ENCODE peak calls at places on chromosomes 11 and 22, in ten cellular contexts. G, N, L, S, B, J, I, O, Z and H are unnamed samples.

GRCh38 chr11:2215561-2216399 is 44.2 kb upstream of the TH start:
- DNase-seq in B (peak; percentile 40), Z (peak; percentile 58), O (peak; percentile 14), G (no peak), S (no peak), I (no peak), J (peak; percentile 46), N (peak; percentile 49), L (peak; percentile 48), H (no peak)

GRCh38 chr11:12063251-12063650 is 47.1 kb upstream of the MICAL2 start:
- DNase-seq in Z (no peak), J (no peak), S (no peak), G (no peak), N (no peak), O (no peak), I (no peak), L (no peak), B (no peak), H (no peak)

GRCh38 chr11:2586793-2587131 is 113.0 kb downstream of the KCNQ1OT1 start:
- DNase-seq in L (peak; percentile 40), Z (no peak), S (no peak), G (no peak), I (no peak), N (no peak), O (no peak), J (no peak), B (peak; percentile 28), H (no peak)

GRCh38 chr11:126440792-126441514 is 85.5 kb downstream of the ST3GAL4 start:
- DNase-seq in B (peak; percentile 83), G (peak; percentile 59), O (peak; percentile 74), Z (peak; percentile 86), N (peak; percentile 83), L (peak; percentile 85), J (peak; percentile 55), S (peak; percentile 70), I (peak; percentile 89), H (peak; percentile 86)

GRCh38 chr11:94325681-94326080 is 21.3 kb downstream of the IZUMO1R start:
- DNase-seq in I (no peak), L (no peak), G (peak; percentile 19), N (no peak), O (peak; percentile 30), J (peak; percentile 39), Z (no peak), S (no peak), B (peak; percentile 52), H (no peak)

GRCh38 chr11:11243790-11244469 is 109.1 kb downstream of the CSNK2A3 start:
- DNase-seq in N (no peak), B (peak; percentile 65), L (peak; percentile 63), I (peak; percentile 38), O (no peak), G (no peak), Z (no peak), S (peak; percentile 24), J (no peak), H (no peak)

GRCh38 chr11:113806403-113806802 is 26.8 kb downstream of the CLDN25 start:
- DNase-seq in N (no peak), I (no peak), S (no peak), L (no peak), G (peak; percentile 7), J (peak; percentile 64), B (no peak), O (peak; percentile 25), Z (no peak), H (no peak)

GRCh38 chr22:19974233-19974861 is 32.7 kb upstream of the TXNRD2 start:
- DNase-seq in O (no peak), S (no peak), Z (no peak), N (no peak), J (peak; percentile 75), L (no peak), I (no peak), B (no peak), G (peak; percentile 51), H (no peak)

GRCh38 chr22:42717197-42717967 is 3.3 kb downstream of the A4GALT start:
- DNase-seq in G (no peak), Z (no peak), S (no peak), I (no peak), L (no peak), O (no peak), J (no peak), N (no peak), B (no peak), H (no peak)

GRCh38 chr22:44166448-44166847 is 14.3 kb upstream of the PARVG start:
- DNase-seq in B (no peak), G (no peak), L (no peak), N (no peak), J (no peak), Z (no peak), I (no peak), S (no peak), O (no peak), H (no peak)

GRCh38 chr11:125930076-125930450 is 15.8 kb upstream of the VSIG10L2 start:
- DNase-seq in Z (no peak), I (no peak), S (no peak), B (no peak), J (no peak), L (no peak), O (no peak), N (no peak), G (no peak), H (peak; percentile 2)

GRCh38 chr11:61669417-61669816 is 10.8 kb upstream of the DAGLA start:
- DNase-seq in G (no peak), I (no peak), J (no peak), O (no peak), B (no peak), L (no peak), Z (no peak), N (no peak), S (no peak), H (no peak)

GRCh38 chr11:44865866-44866272 is 84.8 kb downstream of the TP53I11 start:
- DNase-seq in N (peak; percentile 66), I (no peak), Z (peak; percentile 85), G (no peak), L (peak; percentile 78), B (peak; percentile 56), S (no peak), J (no peak), O (peak; percentile 88), H (no peak)

GRCh38 chr22:31092161-31092560 is 11.0 kb downstream of the SMTN start:
- DNase-seq in L (no peak), G (no peak), B (no peak), S (no peak), J (no peak), O (no peak), Z (no peak), N (no peak), I (no peak), H (no peak)

GRCh38 chr11:27108809-27109208 is 68.2 kb downstream of the BBOX1 start:
- DNase-seq in J (no peak), I (no peak), L (no peak), G (no peak), B (no peak), N (no peak), O (no peak), Z (no peak), S (no peak), H (no peak)

GRCh38 chr11:45180888-45181594 is 34.6 kb downstream of the PRDM11 start:
- DNase-seq in J (no peak), I (peak; percentile 78), O (peak; percentile 63), L (peak; percentile 83), S (no peak), B (peak; percentile 78), G (peak; percentile 41), N (peak; percentile 65), Z (peak; percentile 88), H (no peak)

GRCh38 chr22:41598081-41598480 is 8.4 kb upstream of the PMM1 start:
- DNase-seq in B (no peak), S (no peak), G (peak; percentile 88), Z (no peak), N (no peak), L (peak; percentile 28), I (no peak), O (no peak), J (no peak), H (no peak)

GRCh38 chr11:128548655-128549255 is 38.6 kb downstream of the ETS1 start:
- DNase-seq in S (no peak), O (peak; percentile 74), J (no peak), B (peak; percentile 74), Z (peak; percentile 90), I (peak; percentile 81), N (no peak), G (peak; percentile 32), L (peak; percentile 87), H (peak; percentile 74)
- TF ChIP-seq CTCF in S (no peak), O (no peak), J (no peak), B (no peak), Z (no peak), I (peak; percentile 34), N (no peak), G (no peak), L (peak; percentile 21), H (no peak)

GRCh38 chr11:129376658-129377341 is 1.2 kb downstream of the BARX2 start:
- DNase-seq in J (no peak), S (no peak), B (no peak), G (no peak), O (no peak), I (no peak), Z (no peak), L (no peak), N (no peak), H (no peak)

GRCh38 chr11:129374993-129375721 is 491 bp upstream of the BARX2 start:
- DNase-seq in B (peak; percentile 75), G (no peak), L (no peak), I (no peak), J (no peak), Z (no peak), O (no peak), S (no peak), N (peak; percentile 83), H (no peak)

GRCh38 chr11:129380413-129380812 is 4.8 kb downstream of the BARX2 start:
- DNase-seq in Z (no peak), B (no peak), I (no peak), J (no peak), L (no peak), S (no peak), N (no peak), O (no peak), G (no peak), H (no peak)

GRCh38 chr11:129375731-129376657 is at the start of gene BARX2:
- DNase-seq in L (peak; percentile 64), J (peak; percentile 33), O (peak; percentile 61), Z (no peak), G (peak; percentile 54), B (peak; percentile 81), I (no peak), N (peak; percentile 70), S (no peak), H (no peak)

GRCh38 chr11:129377739-129378138 is 2.1 kb downstream of the BARX2 start:
- DNase-seq in B (no peak), I (no peak), J (no peak), S (no peak), L (no peak), G (no peak), N (no peak), O (no peak), Z (no peak), H (no peak)
- TF ChIP-seq POLR2A in B (peak; percentile 86), I (no peak), J (no peak), S (no peak), L (no peak), G (no peak), N (no peak), O (no peak), Z (no peak), H (no peak)

GRCh38 chr11:129247129-129247528 is 55.0 kb upstream of the ARHGAP32 start:
- DNase-seq in N (no peak), S (no peak), L (no peak), B (no peak), J (no peak), O (no peak), I (no peak), G (peak; percentile 46), Z (no peak), H (no peak)
- H3K4me3 ChIP-seq in N (no peak overlapping the region), S (no peak overlapping the region), L (no peak overlapping the region), B (no peak overlapping the region), J (no peak overlapping the region), O (no peak overlapping the region), I (no peak overlapping the region), G (no peak overlapping the region), Z (no peak overlapping the region), H (no peak overlapping the region)

GRCh38 chr11:46391578-46392420 is at the start of gene CHRM4:
- DNase-seq in Z (peak; percentile 53), I (no peak), J (peak; percentile 24), O (no peak), G (peak; percentile 45), S (no peak), B (no peak), N (no peak), L (no peak), H (no peak)
- TF ChIP-seq CTCF in Z (no peak), I (no peak), J (peak; percentile 72), O (no peak), G (peak; percentile 55), S (no peak), B (no peak), N (no peak), L (peak; percentile 10), H (no peak)